ENCODE peak calls at places on chromosome 22, in six cellular contexts. N is stimulated activated CD4-positive, alpha-beta T cell treated with anti-CD3 and anti-CD28 coated beads, Interleukin-4, amount 100 ng/mL, for 1 hour; Q is ELF-1; P is CD8-positive, alpha-beta memory T cell; S is NCI-H524 treated with DMSO at 0.1 percent for 48 hours; U is hypothalamus. D is an unnamed sample.

GRCh38 chr22:39519681-39520053 is 695 bp upstream of the ATF4 start:
- DNase-seq in N (peak), Q (no peak), P (no peak), S (no peak), U (peak), D (no peak)

GRCh38 chr22:49162841-49163240 is 664.8 kb downstream of the BRD1 start:
- DNase-seq in N (no peak), Q (no peak), P (no peak), S (no peak), U (no peak), D (no peak)

GRCh38 chr22:46910624-46911023 is 148.2 kb downstream of the TBC1D22A start:
- DNase-seq in N (no peak), Q (no peak), P (no peak), S (no peak), U (no peak), D (no peak)

GRCh38 chr22:37228106-37229011 is 15.7 kb downstream of the RAC2 start:
- DNase-seq in N (peak), Q (no peak), P (no peak), S (no peak), U (peak), D (no peak)

GRCh38 chr22:27438271-27438980 is 363.1 kb downstream of the MN1 start:
- DNase-seq in N (no peak), Q (peak), P (no peak), S (peak), U (peak), D (no peak)

GRCh38 chr22:25629613-25630012 is 65.1 kb downstream of the GRK3 start:
- DNase-seq in N (no peak), Q (no peak), P (no peak), S (no peak), U (no peak), D (no peak)

GRCh38 chr22:38180841-38181452 is 683 bp downstream of the PLA2G6 start:
- DNase-seq in N (peak), Q (peak), P (no peak), S (no peak), U (peak), D (no peak)

GRCh38 chr22:26590525-26590858 is 560 bp upstream of the TPST2 start:
- DNase-seq in N (no peak), Q (no peak), P (no peak), S (no peak), U (no peak), D (peak)

GRCh38 chr22:49812838-49813237 is 14.8 kb downstream of the BRD1 start:
- DNase-seq in N (no peak), Q (no peak), P (no peak), S (no peak), U (no peak), D (no peak)

GRCh38 chr22:46328066-46328465 is 7.4 kb upstream of the TRMU start:
- DNase-seq in N (no peak), Q (no peak), P (no peak), S (no peak), U (no peak), D (no peak)

GRCh38 chr22:26477341-26477731 is 6.2 kb downstream of the HPS4 start:
- DNase-seq in N (no peak), Q (no peak), P (no peak), S (no peak), U (no peak), D (no peak)

GRCh38 chr22:39654959-39655579 is 84.5 kb downstream of the CACNA1I start:
- DNase-seq in N (no peak), Q (no peak), P (no peak), S (no peak), U (no peak), D (no peak)

GRCh38 chr22:19169002-19169946 is 9.3 kb downstream of the SLC25A1 start:
- DNase-seq in N (no peak), Q (peak), P (no peak), S (peak), U (no peak), D (no peak)

GRCh38 chr22:27881404-27881803 is 37.7 kb downstream of the PITPNB start:
- DNase-seq in N (no peak), Q (no peak), P (no peak), S (no peak), U (peak), D (no peak)

GRCh38 chr22:22968366-22968765 is 80.8 kb downstream of the IGLL5 start:
- DNase-seq in N (no peak), Q (no peak), P (no peak), S (no peak), U (no peak), D (no peak)

GRCh38 chr22:34812631-34813030 is 253.3 kb upstream of the ISX start:
- DNase-seq in N (no peak), Q (peak), P (no peak), S (no peak), U (no peak), D (no peak)

GRCh38 chr22:29214232-29214631 is 8.5 kb downstream of the EMID1 start:
- DNase-seq in N (no peak), Q (no peak), P (no peak), S (no peak), U (no peak), D (no peak)

GRCh38 chr22:38186429-38186828 is 4.8 kb upstream of the PLA2G6 start:
- DNase-seq in N (no peak), Q (no peak), P (no peak), S (no peak), U (no peak), D (no peak)

GRCh38 chr22:21051836-21052400 is 6.2 kb downstream of the LRRC74B start:
- DNase-seq in N (no peak), Q (no peak), P (no peak), S (no peak), U (no peak), D (no peak)

GRCh38 chr22:44524806-44525205 is 26.8 kb upstream of the RTL6 start:
- DNase-seq in N (no peak), Q (no peak), P (no peak), S (no peak), U (no peak), D (no peak)

GRCh38 chr22:27381960-27382742 is 419.4 kb downstream of the MN1 start:
- DNase-seq in N (no peak), Q (peak), P (no peak), S (no peak), U (no peak), D (no peak)

GRCh38 chr22:48313156-48313555 is 1514.5 kb downstream of the BRD1 start:
- DNase-seq in N (no peak), Q (no peak), P (no peak), S (no peak), U (no peak), D (no peak)

GRCh38 chr22:43789452-43789851 is 22.7 kb downstream of the EFCAB6 start:
- DNase-seq in N (no peak), Q (no peak), P (no peak), S (no peak), U (no peak), D (no peak)

GRCh38 chr22:46471901-46472721 is 65.3 kb downstream of the CELSR1 start:
- DNase-seq in N (no peak), Q (peak), P (no peak), S (no peak), U (no peak), D (no peak)

GRCh38 chr22:36569999-36570398 is 41.0 kb upstream of the EIF3D start:
- DNase-seq in N (no peak), Q (peak), P (no peak), S (peak), U (no peak), D (no peak)

GRCh38 chr22:26892401-26893033 is 235.1 kb downstream of the MIAT start:
- DNase-seq in N (no peak), Q (no peak), P (no peak), S (peak), U (no peak), D (no peak)

GRCh38 chr22:33902073-33902472 is 18.2 kb downstream of the LARGE1 start:
- DNase-seq in N (no peak), Q (peak), P (no peak), S (no peak), U (no peak), D (no peak)

GRCh38 chr22:33519140-33519973 is 400.9 kb downstream of the LARGE1 start:
- DNase-seq in N (no peak), Q (peak), P (no peak), S (no peak), U (no peak), D (peak)

GRCh38 chr22:45246060-45246985 is 5.6 kb upstream of the KIAA0930 start:
- DNase-seq in N (no peak), Q (peak), P (no peak), S (no peak), U (no peak), D (no peak)

GRCh38 chr22:49574205-49574604 is 253.5 kb downstream of the BRD1 start:
- DNase-seq in N (no peak), Q (no peak), P (no peak), S (no peak), U (no peak), D (no peak)

GRCh38 chr22:26624788-26625187 is 3.0 kb downstream of the CRYBA4 start:
- DNase-seq in N (no peak), Q (no peak), P (no peak), S (no peak), U (no peak), D (no peak)

GRCh38 chr22:23767673-23768548 is at the start of gene CHCHD10:
- DNase-seq in N (peak), Q (peak), P (peak), S (peak), U (peak), D (peak)

GRCh38 chr22:21835378-21835777 is 32.1 kb downstream of the MAPK1 start:
- DNase-seq in N (no peak), Q (no peak), P (no peak), S (no peak), U (no peak), D (no peak)

GRCh38 chr22:32237905-32238304 is 17.2 kb downstream of the SLC5A4 start:
- DNase-seq in N (no peak), Q (no peak), P (no peak), S (no peak), U (no peak), D (no peak)

GRCh38 chr22:24423519-24424000 is 3.8 kb upstream of the ADORA2A start:
- DNase-seq in N (peak), Q (peak), P (peak), S (no peak), U (no peak), D (peak)

GRCh38 chr22:32708835-32709234 is 92.7 kb upstream of the TIMP3 start:
- DNase-seq in N (no peak), Q (no peak), P (no peak), S (no peak), U (no peak), D (no peak)

GRCh38 chr22:39818050-39818449 is 75.5 kb downstream of the ENTHD1 start:
- DNase-seq in N (no peak), Q (no peak), P (no peak), S (no peak), U (no peak), D (no peak)

GRCh38 chr22:33401291-33401690 is 343.1 kb upstream of the SYN3 start:
- DNase-seq in N (no peak), Q (no peak), P (no peak), S (no peak), U (no peak), D (no peak)

D was measured in AML-193.